ENCODE peak calls at places on chromosomes 2 and 18, in nine cellular contexts. E is HT-29; H is coronary artery; G is Ammon's horn; M is AG08395; S is activated T-helper 1 cell treated with anti-CD3 and anti-CD28 coated beads, Interleukin-2, amount 50 U/mL, for 16 hours; Y is HFFc6; V is midbrain; Q is CD8-positive, alpha-beta T cell. J is an unnamed sample.

GRCh38 chr2:219679571-219679970 is 52.1 kb downstream of the SLC4A3 start:
- DNase-seq in H (no peak), Q (no peak), E (no peak), V (no peak), M (no peak), Y (no peak), G (no peak), S (no peak), J (no peak)

GRCh38 chr2:61862085-61862484 is 8.2 kb upstream of the FAM161A start:
- DNase-seq in S (no peak), Y (no peak), M (no peak), E (no peak), Q (no peak), H (no peak), G (no peak), V (no peak), J (no peak)

GRCh38 chr2:241817126-241817820 is 8.3 kb downstream of the NEU4 start:
- DNase-seq in G (no peak), H (peak; percentile 71), Q (no peak), V (no peak), E (no peak), M (no peak), Y (no peak), S (no peak), J (no peak)

GRCh38 chr18:48997985-48998831 is 47.4 kb upstream of the SMAD7 start:
- DNase-seq in G (no peak), V (no peak), E (peak; percentile 79), Y (peak; percentile 97), Q (no peak), M (peak; percentile 95), H (peak; percentile 96), S (no peak), J (peak; percentile 92)

GRCh38 chr2:101983928-101984327 is 7.8 kb upstream of the IL1R2 start:
- DNase-seq in S (no peak), G (peak; percentile 36), Q (no peak), V (peak; percentile 12), Y (no peak), E (peak; percentile 30), H (no peak), M (peak; percentile 40), J (no peak)

GRCh38 chr2:219947575-219947974 is 320.1 kb downstream of the SLC4A3 start:
- DNase-seq in Q (no peak), M (peak; percentile 55), Y (peak; percentile 52), H (no peak), S (no peak), E (no peak), V (no peak), G (no peak), J (no peak)

GRCh38 chr2:105179469-105180372 is 61.8 kb upstream of the GPR45 start:
- DNase-seq in V (peak; percentile 19), M (peak; percentile 59), E (peak; percentile 95), H (no peak), Q (no peak), S (no peak), G (peak; percentile 72), Y (peak; percentile 77), J (peak; percentile 69)

GRCh38 chr18:21955757-21956652 is 213.4 kb upstream of the GATA6 start:
- DNase-seq in H (no peak), V (peak; percentile 54), Q (peak; percentile 74), E (peak; percentile 83), M (peak; percentile 85), S (peak; percentile 73), G (peak; percentile 75), Y (peak; percentile 51), J (peak; percentile 86)

GRCh38 chr2:178980815-178981214 is 69.1 kb downstream of the CCDC141 start:
- DNase-seq in M (no peak), Y (no peak), Q (no peak), V (no peak), E (no peak), H (no peak), S (no peak), G (no peak), J (no peak)

GRCh38 chr2:236984046-236984445 is 101.6 kb upstream of the COPS8 start:
- DNase-seq in M (no peak), H (no peak), E (no peak), S (no peak), G (no peak), Y (no peak), Q (no peak), V (no peak), J (no peak)

GRCh38 chr2:235724964-235725603 is 231.2 kb downstream of the AGAP1 start:
- DNase-seq in S (no peak), E (no peak), Y (no peak), G (peak; percentile 88), V (peak; percentile 54), M (peak; percentile 15), Q (no peak), H (peak; percentile 79), J (no peak)

GRCh38 chr2:142938240-142938639 is 60.8 kb downstream of the KYNU start:
- DNase-seq in H (no peak), Q (no peak), G (no peak), Y (no peak), S (no peak), M (no peak), E (no peak), V (no peak), J (no peak)

GRCh38 chr2:43054367-43054766 is 172.0 kb downstream of the ZFP36L2 start:
- DNase-seq in G (no peak), S (no peak), E (no peak), Y (no peak), M (no peak), H (no peak), V (no peak), Q (no peak), J (no peak)

GRCh38 chr2:78980871-78981270 is 44.6 kb upstream of the REG3G start:
- DNase-seq in Y (no peak), S (no peak), M (no peak), H (no peak), E (no peak), G (no peak), Q (no peak), V (no peak), J (no peak)

GRCh38 chr18:14962626-14963025 is 214.7 kb downstream of the ANKRD30B start:
- DNase-seq in E (peak; percentile 25), Y (no peak), Q (no peak), M (no peak), H (no peak), V (no peak), G (no peak), S (no peak), J (no peak)

GRCh38 chr2:37552339-37552738 is 119.1 kb downstream of the CDC42EP3 start:
- DNase-seq in E (no peak), S (no peak), Q (no peak), M (no peak), V (no peak), G (no peak), H (no peak), Y (no peak), J (no peak)

GRCh38 chr2:153487993-153488562 is 9.5 kb upstream of the RPRM start:
- DNase-seq in H (no peak), Y (no peak), M (no peak), S (no peak), E (no peak), G (peak; percentile 10), Q (no peak), V (no peak), J (no peak)

GRCh38 chr2:44638649-44639048 is 276.9 kb downstream of the CAMKMT start:
- DNase-seq in Q (no peak), E (no peak), Y (no peak), V (no peak), S (no peak), G (no peak), H (no peak), M (no peak), J (no peak)